ENCODE peak calls at places on chromosome 17, in six cellular contexts. One of them, this sample, is unnamed.

GRCh38 chr17:48054238-48055185 is 6.4 kb downstream of the NFE2L1 start:
- DNase-seq in GM12878: no peak
- DNase-seq in stomach: peak; percentile 53
- DNase-seq in spleen: peak; percentile 75
- DNase-seq in transverse colon: peak; percentile 35
- DNase-seq in ovary: peak; percentile 77
- DNase-seq in this sample: peak; percentile 74

GRCh38 chr17:80978499-80979497 is 12.8 kb upstream of the CHMP6 start:
- DNase-seq in spleen: peak; percentile 75
- DNase-seq in ovary: no peak
- DNase-seq in transverse colon: no peak
- DNase-seq in stomach: no peak
- DNase-seq in GM12878: no peak
- DNase-seq in this sample: no peak

GRCh38 chr17:48598727-48599126 is 5.1 kb upstream of the HOXB5 start:
- DNase-seq in GM12878: no peak
- DNase-seq in transverse colon: no peak
- DNase-seq in ovary: no peak
- DNase-seq in spleen: no peak
- DNase-seq in stomach: no peak
- DNase-seq in this sample: no peak

GRCh38 chr17:49548506-49549310 is 27.0 kb upstream of the NXPH3 start:
- DNase-seq in spleen: peak; percentile 58
- DNase-seq in stomach: peak; percentile 55
- DNase-seq in ovary: no peak
- DNase-seq in transverse colon: no peak
- DNase-seq in GM12878: no peak
- DNase-seq in this sample: no peak

GRCh38 chr17:307741-308507 is 44.7 kb downstream of the RPH3AL start:
- DNase-seq in ovary: peak; percentile 65
- DNase-seq in transverse colon: no peak
- DNase-seq in spleen: peak; percentile 23
- DNase-seq in stomach: no peak
- DNase-seq in GM12878: no peak
- DNase-seq in this sample: no peak

GRCh38 chr17:1488826-1489275 is 3.6 kb downstream of the MYO1C start:
- DNase-seq in spleen: no peak
- DNase-seq in transverse colon: no peak
- DNase-seq in stomach: no peak
- DNase-seq in GM12878: no peak
- DNase-seq in ovary: no peak
- DNase-seq in this sample: no peak

GRCh38 chr17:44044092-44044491 is 22.4 kb downstream of the LSM12 start:
- DNase-seq in spleen: no peak
- DNase-seq in GM12878: no peak
- DNase-seq in ovary: no peak
- DNase-seq in stomach: no peak
- DNase-seq in transverse colon: no peak
- DNase-seq in this sample: no peak

GRCh38 chr17:1554751-1555617 is 7.6 kb downstream of the PITPNA start:
- DNase-seq in spleen: peak; percentile 54
- DNase-seq in stomach: no peak
- DNase-seq in transverse colon: no peak
- DNase-seq in ovary: no peak
- DNase-seq in GM12878: no peak
- DNase-seq in this sample: no peak

GRCh38 chr17:6994666-6995246 is 1.1 kb upstream of the ALOX12 start:
- DNase-seq in GM12878: no peak
- DNase-seq in stomach: no peak
- DNase-seq in ovary: no peak
- DNase-seq in spleen: no peak
- DNase-seq in transverse colon: no peak
- DNase-seq in this sample: no peak

GRCh38 chr17:1087381-1088241 is 90.7 kb downstream of the TIMM22 start:
- DNase-seq in ovary: peak; percentile 55
- DNase-seq in GM12878: no peak
- DNase-seq in stomach: peak; percentile 91
- DNase-seq in transverse colon: peak; percentile 85
- DNase-seq in spleen: no peak
- DNase-seq in this sample: peak; percentile 82

DNA sequence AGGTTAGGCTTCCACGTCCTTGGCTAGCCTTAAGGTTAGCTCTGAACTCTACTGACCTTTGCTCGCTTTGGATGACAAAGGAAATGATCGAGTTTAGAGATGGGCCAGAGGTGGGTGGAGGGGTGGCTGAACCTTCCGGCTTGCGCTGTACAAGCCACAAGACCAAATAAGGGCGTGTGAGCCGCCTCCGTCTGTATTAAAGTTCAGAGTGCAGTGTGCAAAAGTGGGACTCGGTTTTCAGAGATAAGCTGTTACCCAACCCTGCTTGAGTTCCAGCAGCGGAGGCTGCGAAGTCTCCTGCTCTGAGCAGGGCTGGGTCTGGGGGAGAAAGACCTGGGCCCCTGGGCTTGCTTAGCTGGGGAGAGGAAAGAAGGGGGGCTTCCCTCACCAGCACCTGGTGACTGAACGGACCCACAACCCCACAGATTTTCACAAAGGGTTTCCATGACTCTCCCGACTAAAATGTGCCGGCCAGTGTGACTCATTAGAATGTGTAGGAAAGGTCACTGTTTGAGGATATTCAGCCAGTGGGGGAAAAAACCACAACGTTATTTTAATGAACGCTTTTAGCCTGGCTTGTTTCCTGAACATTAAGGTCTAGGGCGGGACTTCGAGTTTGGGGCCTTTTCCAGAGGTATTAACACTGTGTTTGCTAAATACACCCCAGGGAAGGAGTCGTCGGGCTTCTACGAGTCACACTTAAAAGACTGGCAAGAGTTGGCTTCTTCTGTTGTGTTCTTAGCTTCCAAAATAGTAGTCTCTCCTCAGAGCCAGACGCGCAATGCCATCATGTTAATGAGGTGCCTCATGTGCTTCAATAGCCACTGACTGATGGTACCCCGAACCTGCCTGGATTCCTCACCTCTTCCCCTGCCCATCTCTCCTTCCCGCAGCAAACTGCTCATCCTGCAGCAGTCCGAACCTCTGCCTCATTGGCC is 67.0 kb downstream of the CENPV start:
- DNase-seq in spleen: peak; percentile 93
- DNase-seq in ovary: peak; percentile 86
- DNase-seq in transverse colon: peak; percentile 92
- DNase-seq in GM12878: peak; percentile 96
- DNase-seq in stomach: peak; percentile 86
- DNase-seq in this sample: peak; percentile 81
- H3K4me1 ChIP-seq in spleen: peaks cover 63% of the 10 kb centered on the region
- H3K4me1 ChIP-seq in ovary: peaks cover 16% of the 10 kb centered on the region
- H3K4me1 ChIP-seq in transverse colon: peaks cover 33% of the 10 kb centered on the region
- H3K4me1 ChIP-seq in GM12878: peaks cover 40% of the 10 kb centered on the region
- H3K4me1 ChIP-seq in stomach: peaks cover 45% of the 10 kb centered on the region
- H3K4me1 ChIP-seq in this sample: peaks cover 8% of the 10 kb centered on the region

GRCh38 chr17:40338058-40338457 is 26.5 kb downstream of the GJD3 start:
- DNase-seq in transverse colon: no peak
- DNase-seq in stomach: no peak
- DNase-seq in GM12878: no peak
- DNase-seq in ovary: no peak
- DNase-seq in spleen: no peak
- DNase-seq in this sample: no peak
- TF ChIP-seq CTCF in transverse colon: no peak
- TF ChIP-seq CTCF in stomach: no peak
- TF ChIP-seq CTCF in GM12878: no peak
- TF ChIP-seq CTCF in ovary: no peak
- TF ChIP-seq CTCF in spleen: no peak
- TF ChIP-seq CTCF in this sample: no peak

GRCh38 chr17:70168979-70169706 is at the start of gene KCNJ2:
- DNase-seq in spleen: peak; percentile 97
- DNase-seq in ovary: peak; percentile 86
- DNase-seq in stomach: peak; percentile 92
- DNase-seq in GM12878: no peak
- DNase-seq in transverse colon: peak; percentile 91
- DNase-seq in this sample: peak; percentile 94
- TF ChIP-seq POLR2A in spleen: no peak
- TF ChIP-seq POLR2A in ovary: peak; percentile 56
- TF ChIP-seq POLR2A in stomach: peak; percentile 62
- TF ChIP-seq POLR2A in GM12878: no peak
- TF ChIP-seq POLR2A in transverse colon: peak; percentile 95
- TF ChIP-seq POLR2A in this sample: peak; percentile 61

DNA sequence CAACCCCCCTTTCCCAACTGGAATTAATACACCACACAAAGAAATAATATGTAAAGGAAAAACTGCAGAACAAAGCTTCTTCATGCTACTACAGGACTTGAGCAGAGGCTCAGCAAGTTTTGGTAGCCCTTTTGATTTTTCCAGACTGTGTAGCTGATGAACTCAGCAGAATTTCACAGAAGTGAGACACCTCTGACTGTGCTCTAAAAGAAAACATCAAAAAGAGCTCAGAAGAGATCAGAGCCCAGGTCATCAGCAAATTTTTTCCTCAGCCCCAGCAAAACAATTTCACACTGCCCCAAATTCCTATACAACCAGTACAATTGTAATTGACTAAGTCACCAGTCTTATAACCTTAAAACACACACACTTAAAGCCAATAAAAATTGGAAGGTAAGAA is 38.0 kb downstream of the TTC19 start:
- DNase-seq in spleen: no peak
- DNase-seq in transverse colon: no peak
- DNase-seq in GM12878: no peak
- DNase-seq in ovary: no peak
- DNase-seq in stomach: no peak
- DNase-seq in this sample: no peak
- H3K4me1 ChIP-seq in spleen: no peaks in the 10 kb centered on the region
- H3K4me1 ChIP-seq in transverse colon: no peaks in the 10 kb centered on the region
- H3K4me1 ChIP-seq in GM12878: no peaks in the 10 kb centered on the region
- H3K4me1 ChIP-seq in ovary: peaks cover 4% of the 10 kb centered on the region
- H3K4me1 ChIP-seq in stomach: no peaks in the 10 kb centered on the region
- H3K4me1 ChIP-seq in this sample: no peaks in the 10 kb centered on the region

GRCh38 chr17:17032131-17032692 is 10.0 kb upstream of the MPRIP start:
- DNase-seq in spleen: peak; percentile 83
- DNase-seq in ovary: no peak
- DNase-seq in stomach: peak; percentile 84
- DNase-seq in GM12878: no peak
- DNase-seq in transverse colon: peak; percentile 64
- DNase-seq in this sample: peak; percentile 66
- TF ChIP-seq CTCF in spleen: no peak
- TF ChIP-seq CTCF in ovary: no peak
- TF ChIP-seq CTCF in stomach: no peak
- TF ChIP-seq CTCF in GM12878: no peak
- TF ChIP-seq CTCF in transverse colon: no peak
- TF ChIP-seq CTCF in this sample: no peak

DNA sequence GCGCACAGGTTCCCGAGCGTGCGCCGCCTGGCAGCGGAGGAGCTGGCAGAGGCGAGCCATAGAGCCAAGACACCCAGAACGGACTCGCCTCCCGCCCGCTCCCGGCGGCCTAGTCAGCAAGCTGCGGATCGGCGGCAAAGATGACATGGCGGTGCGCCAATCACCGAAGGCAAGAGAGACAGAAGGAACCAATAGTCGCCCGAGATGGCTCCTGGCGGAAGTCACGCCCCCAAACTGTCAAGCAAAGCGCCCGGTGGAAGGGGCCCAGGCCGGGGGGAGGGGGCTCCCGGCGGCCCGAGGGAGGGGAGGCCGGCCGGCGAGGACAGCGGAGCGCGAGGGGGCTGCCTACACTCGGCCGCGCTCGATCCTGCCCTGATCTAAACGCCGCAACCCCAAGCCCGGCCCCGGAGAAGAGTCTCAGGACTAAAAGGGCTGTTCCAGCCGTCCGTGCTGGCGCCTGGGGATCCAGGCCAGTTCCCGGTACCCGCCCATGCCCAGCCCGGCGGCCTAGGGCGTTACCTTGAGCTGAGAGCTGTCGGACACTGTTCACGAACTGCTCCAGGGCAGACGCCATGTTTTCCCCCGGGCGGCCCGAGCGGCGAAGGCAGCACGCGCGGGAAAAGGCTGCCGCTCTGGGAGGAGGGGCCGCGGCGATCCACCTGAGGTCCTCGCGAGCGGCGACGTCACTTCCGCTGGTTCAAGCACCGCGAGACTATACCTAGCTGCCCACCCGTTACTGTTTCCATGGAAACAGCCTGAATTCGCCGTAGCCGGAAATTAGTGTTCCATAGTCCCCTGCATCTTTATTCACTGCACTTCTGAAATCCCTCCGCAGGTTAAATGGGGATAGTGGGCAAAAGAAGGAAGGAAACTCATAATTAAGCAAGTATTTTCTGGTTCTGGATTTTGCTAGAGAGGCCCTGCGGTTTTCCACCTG is at the start of gene COPS3:
- DNase-seq in spleen: peak; percentile 99
- DNase-seq in transverse colon: peak; percentile 98
- DNase-seq in stomach: peak; percentile 99
- DNase-seq in ovary: peak; percentile 99
- DNase-seq in GM12878: peak; percentile 84
- DNase-seq in this sample: peak; percentile 99
- TF ChIP-seq POLR2A in spleen: no peak
- TF ChIP-seq POLR2A in transverse colon: peak; percentile 74
- TF ChIP-seq POLR2A in stomach: peak; percentile 43
- TF ChIP-seq POLR2A in ovary: peak; percentile 86
- TF ChIP-seq POLR2A in GM12878: peak; percentile 94
- TF ChIP-seq POLR2A in this sample: peak; percentile 64

GRCh38 chr17:82034371-82035011 is 3.0 kb downstream of the DCXR start:
- DNase-seq in GM12878: no peak
- DNase-seq in transverse colon: no peak
- DNase-seq in ovary: no peak
- DNase-seq in spleen: no peak
- DNase-seq in stomach: no peak
- DNase-seq in this sample: no peak
- H3K4me1 ChIP-seq in GM12878: peaks cover 10% of the 10 kb centered on the region
- H3K4me1 ChIP-seq in transverse colon: peaks cover 12% of the 10 kb centered on the region
- H3K4me1 ChIP-seq in ovary: peaks cover 11% of the 10 kb centered on the region
- H3K4me1 ChIP-seq in spleen: peaks cover 52% of the 10 kb centered on the region
- H3K4me1 ChIP-seq in stomach: peaks cover 32% of the 10 kb centered on the region
- H3K4me1 ChIP-seq in this sample: peaks cover 50% of the 10 kb centered on the region

GRCh38 chr17:68013385-68013784 is 17.1 kb upstream of the C17orf58 start:
- DNase-seq in transverse colon: no peak
- DNase-seq in spleen: no peak
- DNase-seq in GM12878: no peak
- DNase-seq in stomach: no peak
- DNase-seq in ovary: no peak
- DNase-seq in this sample: no peak
- TF ChIP-seq CTCF in transverse colon: no peak
- TF ChIP-seq CTCF in spleen: no peak
- TF ChIP-seq CTCF in GM12878: no peak
- TF ChIP-seq CTCF in stomach: no peak
- TF ChIP-seq CTCF in ovary: no peak
- TF ChIP-seq CTCF in this sample: no peak

GRCh38 chr17:75784473-75785015 is at the start of gene UNK:
- DNase-seq in stomach: peak; percentile 97
- DNase-seq in transverse colon: peak; percentile 98
- DNase-seq in spleen: peak; percentile 98
- DNase-seq in GM12878: peak; percentile 96
- DNase-seq in ovary: peak; percentile 98
- DNase-seq in this sample: peak; percentile 97
- TF ChIP-seq POLR2A in stomach: no peak
- TF ChIP-seq POLR2A in transverse colon: peak; percentile 69
- TF ChIP-seq POLR2A in spleen: no peak
- TF ChIP-seq POLR2A in GM12878: no peak
- TF ChIP-seq POLR2A in ovary: peak; percentile 83
- TF ChIP-seq POLR2A in this sample: no peak